ENCODE peak calls at places on chromosomes 6 and 20, in ten cellular contexts. G is CD4-positive, alpha-beta memory T cell; O is upper lobe of right lung; E is heart left ventricle; J is cardiac fibroblast; Y is HFF-Myc; T is uterus; S is HL-60; F is lower lobe of right lung; M is SK-N-SH. I is an unnamed sample.

GRCh38 chr6:110996661-110997060 is 14.8 kb downstream of the RPF2 start:
- DNase-seq in E (no peak), O (no peak), T (no peak), F (no peak), J (no peak), Y (no peak), M (no peak), S (no peak), G (no peak), I (no peak)

GRCh38 chr6:90948540-90948939 is 361.7 kb upstream of the MAP3K7 start:
- DNase-seq in Y (no peak), F (no peak), S (no peak), E (peak), O (peak), J (no peak), T (no peak), G (no peak), M (no peak), I (peak)

GRCh38 chr20:63381781-63382431 is 20.8 kb upstream of the CHRNA4 start:
- DNase-seq in S (no peak), E (no peak), T (no peak), F (no peak), Y (no peak), J (peak), O (no peak), M (peak), G (peak), I (no peak)

GRCh38 chr6:134299236-134299635 is 18.7 kb downstream of the SGK1 start:
- DNase-seq in O (no peak), J (peak), E (no peak), F (no peak), Y (no peak), S (no peak), G (no peak), M (no peak), T (no peak), I (no peak)

GRCh38 chr20:17749979-17750721 is 50.4 kb downstream of the BANF2 start:
- DNase-seq in G (no peak), O (peak), F (peak), E (peak), J (peak), S (no peak), M (no peak), Y (no peak), T (peak), I (peak)

GRCh38 chr20:51373713-51374481 is 168.6 kb downstream of the NFATC2 start:
- DNase-seq in F (no peak), Y (no peak), S (no peak), E (no peak), G (no peak), J (no peak), M (peak), T (no peak), O (peak), I (no peak)

GRCh38 chr6:1611322-1611571 is 1.5 kb downstream of the FOXC1 start:
- DNase-seq in S (no peak), T (no peak), F (no peak), E (no peak), O (no peak), J (peak), M (peak), Y (no peak), G (no peak), I (no peak)

GRCh38 chr6:119308994-119309657 is 40.4 kb downstream of the MAN1A1 start:
- DNase-seq in E (no peak), G (no peak), Y (no peak), M (no peak), F (no peak), S (no peak), O (no peak), J (peak), T (no peak), I (no peak)

DNA sequence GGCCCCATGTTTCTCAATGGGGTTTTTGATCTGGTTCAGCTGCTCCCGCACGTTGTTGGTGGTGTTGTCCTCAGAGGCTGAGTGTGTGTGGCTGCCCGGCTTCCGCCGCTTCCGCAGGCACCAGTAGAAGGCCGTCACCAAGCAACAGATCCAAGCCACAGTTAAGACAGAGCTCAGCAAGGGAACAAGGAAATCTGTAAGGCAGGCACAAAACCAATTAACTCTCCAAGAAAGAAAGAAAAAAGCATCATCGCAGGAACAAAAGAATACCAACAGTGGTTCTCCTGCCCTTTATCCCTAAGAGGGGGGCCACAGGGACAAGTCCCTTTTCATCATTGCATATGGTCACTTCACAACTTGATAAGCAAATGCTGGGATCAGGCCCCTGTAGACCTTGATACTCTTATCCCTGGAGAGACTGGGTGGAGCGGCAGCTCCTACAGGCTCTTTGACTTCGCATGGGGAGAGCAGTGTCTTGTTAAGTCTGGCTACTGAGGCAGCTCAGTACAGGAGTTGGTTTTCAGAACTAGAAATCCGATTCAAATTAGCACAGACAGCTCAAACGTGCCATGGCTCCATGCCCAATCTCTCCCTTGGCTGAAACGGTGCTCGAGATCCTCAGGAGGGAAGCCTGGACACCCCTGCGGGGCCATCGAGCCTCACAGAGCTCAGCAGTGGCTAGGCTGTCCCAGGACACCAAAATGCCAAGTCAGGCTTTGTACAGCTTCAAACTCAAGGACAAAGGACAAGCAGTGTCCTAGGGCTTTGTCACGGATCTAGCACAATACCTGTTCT is 33.8 kb downstream of the JAG1 start:
- DNase-seq in S (no peak), Y (no peak), M (no peak), O (no peak), J (no peak), F (no peak), G (no peak), T (no peak), E (no peak), I (no peak)
- H3K4me3 ChIP-seq in S (no peak), Y (no peak), M (no peak), O (no peak), J (no peak), F (no peak), G (no peak), T (no peak), E (no peak), I (no peak)

GRCh38 chr6:126341126-126341525 is 1.2 kb downstream of the CENPW start:
- DNase-seq in J (no peak), O (no peak), T (no peak), S (no peak), F (no peak), E (no peak), Y (no peak), G (no peak), M (no peak), I (no peak)
- H3K4me3 ChIP-seq in J (no peak), O (no peak), T (peak), S (peak), F (peak), E (no peak), Y (peak), G (no peak), M (peak), I (no peak)

DNA sequence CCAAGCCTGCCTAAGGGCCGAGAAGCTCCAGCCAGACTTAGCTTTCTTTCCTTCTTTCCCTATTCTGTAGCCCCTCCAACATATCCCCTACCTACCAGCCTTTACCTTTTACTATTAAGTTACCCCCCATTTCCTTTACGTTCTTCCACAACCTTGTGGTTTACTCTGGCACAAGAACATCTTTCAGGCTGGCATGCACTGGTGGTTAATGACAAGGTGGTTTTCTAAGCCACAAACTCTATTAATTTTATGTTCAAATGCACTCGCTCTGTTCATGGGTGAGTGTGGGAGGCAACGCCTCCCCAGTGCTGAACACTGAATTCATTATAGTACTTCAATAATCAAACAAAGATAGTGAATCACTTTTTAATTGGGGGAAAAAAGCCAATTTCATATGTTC is 64.4 kb downstream of the TRERF1 start:
- DNase-seq in M (no peak), T (no peak), Y (no peak), F (no peak), O (no peak), G (peak), J (no peak), E (no peak), S (no peak), I (no peak)
- H3K4me3 ChIP-seq in M (no peak), T (no peak), Y (no peak), F (no peak), O (no peak), G (no peak), J (no peak), E (no peak), S (no peak), I (no peak)

DNA sequence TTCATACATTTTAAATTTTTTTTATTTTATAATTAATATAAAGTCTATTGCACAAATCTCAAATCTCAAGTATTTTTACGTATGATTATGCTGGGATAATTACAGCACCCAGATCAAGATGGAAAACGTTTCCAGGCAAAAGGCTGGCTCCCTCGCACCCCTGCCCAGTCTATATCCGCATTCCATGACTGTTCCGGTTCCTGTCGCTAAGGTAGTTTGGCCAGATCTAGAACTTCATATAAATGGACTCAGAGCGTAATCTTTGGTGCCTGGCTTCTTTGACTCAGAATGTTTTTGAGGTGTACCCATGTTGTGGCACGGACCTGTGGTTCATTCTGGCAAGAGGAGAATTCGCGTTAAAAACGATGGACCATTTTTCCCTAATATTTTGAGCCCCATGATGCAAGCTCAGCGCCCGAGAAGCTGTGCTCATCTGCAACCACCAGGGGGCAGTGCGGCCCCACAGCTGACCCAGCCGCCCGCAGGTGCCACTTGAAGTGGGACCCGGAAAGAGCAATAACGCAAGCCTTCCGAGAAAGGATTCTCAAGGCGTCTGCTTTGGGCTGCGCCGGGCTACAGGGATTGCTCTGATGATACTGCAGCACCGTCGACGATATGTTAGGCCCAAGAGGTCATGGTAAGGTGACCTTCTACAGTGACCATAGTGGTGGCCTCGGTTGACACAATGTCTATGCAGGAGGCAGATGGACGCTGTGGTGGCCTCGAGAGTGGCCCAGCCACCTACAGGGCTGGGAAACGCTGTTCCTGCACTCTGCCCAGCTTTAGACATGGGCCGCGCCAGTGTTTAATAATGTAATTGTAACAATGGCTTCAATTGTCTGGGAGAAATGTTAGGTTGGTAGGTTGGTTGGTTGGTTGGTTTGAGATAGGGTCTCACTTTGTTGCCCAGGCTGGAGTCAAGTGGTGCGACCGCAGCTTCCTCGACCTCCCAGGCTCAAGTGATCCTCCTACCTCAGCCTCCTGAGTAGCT is 160.1 kb downstream of the ZMYND8 start:
- DNase-seq in T (peak), M (peak), G (peak), S (peak), F (peak), E (peak), Y (peak), O (peak), J (peak), I (peak)
- H3K4me3 ChIP-seq in T (no peak), M (no peak), G (no peak), S (peak), F (no peak), E (no peak), Y (no peak), O (no peak), J (no peak), I (peak)

DNA sequence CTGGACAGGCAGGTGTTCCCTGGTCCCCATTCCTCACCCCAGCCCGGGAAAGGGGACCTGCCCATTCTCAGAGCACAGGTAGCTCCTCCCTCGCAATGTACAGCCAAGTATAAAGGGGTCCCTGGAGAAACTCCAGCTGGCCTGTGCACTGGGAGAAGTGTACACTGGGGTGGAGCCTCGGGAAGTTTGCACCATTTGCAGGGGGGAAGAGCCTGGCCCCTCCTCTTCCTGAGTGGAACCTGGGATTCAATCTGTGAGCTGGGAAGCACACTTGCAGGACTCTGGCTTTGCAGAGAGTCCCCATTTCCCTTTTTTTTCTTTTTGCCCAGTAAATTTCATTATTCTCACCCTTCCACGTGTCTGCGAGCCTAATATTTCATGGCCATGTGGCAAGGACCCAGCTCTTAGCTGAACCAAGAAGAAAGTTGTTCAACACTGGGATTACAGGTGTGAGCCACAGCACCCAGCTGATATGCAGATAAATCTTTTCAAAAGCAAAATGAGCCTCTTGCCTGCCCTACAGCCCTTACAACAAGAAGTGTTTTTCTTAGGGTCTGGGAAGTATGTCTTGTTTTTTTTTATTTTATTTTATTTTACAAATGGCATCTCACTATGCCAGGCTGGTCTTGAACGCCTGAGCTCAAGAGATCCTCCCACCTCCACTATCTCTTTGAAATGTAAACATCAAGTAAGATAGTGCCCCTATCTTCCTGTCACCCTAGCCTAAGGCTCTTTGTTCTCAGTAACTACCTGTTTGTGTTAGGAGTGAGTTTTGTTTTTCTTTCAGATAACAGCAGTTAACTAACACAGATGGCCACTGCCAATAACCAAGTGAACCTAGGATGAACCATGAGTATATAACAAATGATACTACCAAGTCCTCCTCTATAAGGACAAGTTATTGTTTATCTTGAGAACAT is 9.3 kb upstream of the RNGTT start:
- DNase-seq in G (no peak), Y (no peak), O (no peak), T (no peak), F (no peak), S (no peak), E (no peak), M (no peak), J (no peak), I (no peak)
- H3K4me3 ChIP-seq in G (no peak), Y (no peak), O (no peak), T (no peak), F (no peak), S (no peak), E (no peak), M (no peak), J (no peak), I (no peak)

GRCh38 chr6:30942338-30943060 is 1.7 kb downstream of the MUCL3 start:
- DNase-seq in S (peak), G (no peak), E (no peak), J (peak), T (peak), F (peak), O (peak), M (peak), Y (peak), I (peak)
- H3K4me3 ChIP-seq in S (no peak), G (no peak), E (no peak), J (no peak), T (no peak), F (no peak), O (no peak), M (peak), Y (no peak), I (no peak)

DNA sequence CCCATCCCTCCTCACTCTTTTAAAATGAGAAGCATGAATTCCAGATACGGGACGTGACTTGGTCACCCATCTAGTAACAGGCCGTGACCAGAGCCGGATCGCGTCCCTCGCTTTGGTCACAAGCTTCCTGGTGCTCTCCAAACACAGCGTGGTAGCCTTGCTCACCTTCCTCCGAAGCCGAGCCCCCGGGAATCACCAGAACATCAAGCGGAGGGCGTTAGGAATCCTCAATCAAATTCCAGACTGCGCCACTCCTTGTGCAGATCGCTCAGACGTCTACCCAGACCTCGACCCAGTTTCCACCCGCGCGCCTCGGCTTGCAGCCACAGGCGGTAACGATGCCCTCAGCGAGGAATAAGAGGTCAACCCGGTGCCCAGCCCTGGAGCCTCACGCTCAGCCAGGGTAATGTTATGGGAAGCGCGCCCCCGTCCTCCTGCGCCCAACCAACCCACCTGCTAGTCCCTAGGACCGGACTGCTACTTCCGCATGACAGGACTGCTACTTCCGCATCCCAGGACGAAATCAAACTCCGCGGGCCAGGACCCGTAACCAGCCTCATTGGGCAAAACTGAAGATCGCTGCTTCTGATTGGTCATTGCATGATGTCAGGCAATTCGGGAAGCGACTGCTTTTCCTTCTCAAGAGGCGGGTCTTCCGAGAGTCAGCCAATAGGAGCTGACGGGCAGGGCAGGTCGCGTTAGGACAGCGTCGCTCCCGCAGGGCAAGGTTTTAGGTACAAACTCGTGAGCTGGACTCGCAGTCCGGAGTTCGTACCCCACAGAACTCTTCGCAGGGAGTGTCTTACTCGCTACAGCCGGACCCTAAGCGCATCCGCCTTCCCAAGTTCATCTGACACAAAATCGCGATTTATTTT is at the start of gene MTFR2:
- DNase-seq in Y (peak), F (peak), G (peak), S (peak), T (peak), E (peak), J (peak), M (peak), O (peak), I (peak)
- H3K4me3 ChIP-seq in Y (peak), F (peak), G (peak), S (peak), T (peak), E (peak), J (peak), M (peak), O (peak), I (peak)